ENCODE peak calls at places on chromosomes 12 and 14, in four cellular contexts. L is fibroblast of lung, Q is amygdala, E is fibroblast of villous mesenchyme. V is an unnamed sample.

GRCh38 chr12:13203028-13203922 is 6.7 kb downstream of the EMP1 start:
- DNase-seq in L (no peak), Q (no peak), E (peak), V (peak)

GRCh38 chr14:97319691-97320090 is 522.5 kb downstream of the VRK1 start:
- DNase-seq in L (no peak), Q (no peak), E (no peak), V (no peak)

GRCh38 chr12:42485823-42486222 is 103.7 kb downstream of the PRICKLE1 start:
- DNase-seq in L (no peak), Q (no peak), E (no peak), V (no peak)

GRCh38 chr12:110858848-110859247 is 12.1 kb downstream of the CCDC63 start:
- DNase-seq in L (no peak), Q (no peak), E (no peak), V (peak)

GRCh38 chr14:87934185-87934584 is 58.8 kb downstream of the GALC start:
- DNase-seq in L (no peak), Q (no peak), E (no peak), V (peak)

GRCh38 chr12:81208193-81208946 is 130.5 kb downstream of the ACSS3 start:
- DNase-seq in L (peak), Q (no peak), E (no peak), V (peak)

GRCh38 chr12:101667591-101667990 is 29.8 kb upstream of the CHPT1 start:
- DNase-seq in L (no peak), Q (no peak), E (no peak), V (no peak)

GRCh38 chr12:120225200-120225558 is 24.3 kb upstream of the RPLP0 start:
- DNase-seq in L (no peak), Q (no peak), E (peak), V (no peak)

GRCh38 chr12:95515197-95515596 is 36.1 kb downstream of the USP44 start:
- DNase-seq in L (no peak), Q (no peak), E (no peak), V (no peak)

GRCh38 chr12:78095623-78096022 is 264.9 kb downstream of the NAV3 start:
- DNase-seq in L (no peak), Q (no peak), E (no peak), V (no peak)

GRCh38 chr12:90333939-90334338 is 621.0 kb downstream of the CCER1 start:
- DNase-seq in L (peak), Q (no peak), E (no peak), V (peak)

GRCh38 chr14:75648066-75648838 is 12.4 kb downstream of the ERG28 start:
- DNase-seq in L (peak), Q (no peak), E (peak), V (peak)

GRCh38 chr14:77045570-77045890 is 17.0 kb upstream of the IRF2BPL start:
- DNase-seq in L (no peak), Q (no peak), E (no peak), V (no peak)

GRCh38 chr12:114777052-114777451 is 93.1 kb upstream of the TBX3 start:
- DNase-seq in L (peak), Q (no peak), E (peak), V (peak)

GRCh38 chr14:68734231-68734732 is 58.6 kb downstream of the ZFP36L1 start:
- DNase-seq in L (no peak), Q (no peak), E (no peak), V (no peak)

GRCh38 chr12:51819851-51820720 is 28.4 kb downstream of the FIGNL2 start:
- DNase-seq in L (peak), Q (no peak), E (peak), V (no peak)

GRCh38 chr12:118060301-118061010 is 523 bp downstream of the WSB2 start:
- DNase-seq in L (no peak), Q (peak), E (peak), V (no peak)

GRCh38 chr14:70771781-70772212 is 37.5 kb downstream of the MAP3K9 start:
- DNase-seq in L (no peak), Q (no peak), E (no peak), V (peak)

GRCh38 chr12:125968413-125968812 is 903.2 kb downstream of the AACS start:
- DNase-seq in L (no peak), Q (no peak), E (no peak), V (no peak)

GRCh38 chr12:26119391-26119981 is 5.4 kb downstream of the BHLHE41 start:
- DNase-seq in L (peak), Q (peak), E (peak), V (peak)

GRCh38 chr14:99753225-99754140 is 39.7 kb upstream of the EML1 start:
- DNase-seq in L (no peak), Q (no peak), E (no peak), V (no peak)

GRCh38 chr12:61870658-61871559 is 389.3 kb upstream of the USP15 start:
- DNase-seq in L (no peak), Q (no peak), E (no peak), V (no peak)

GRCh38 chr12:1691123-1692007 is 495 bp downstream of the ADIPOR2 start:
- DNase-seq in L (no peak), Q (no peak), E (peak), V (peak)

GRCh38 chr14:97113339-97113738 is 316.2 kb downstream of the VRK1 start:
- DNase-seq in L (no peak), Q (no peak), E (no peak), V (no peak)

GRCh38 chr12:117489671-117490070 is 128.2 kb upstream of the NOS1 start:
- DNase-seq in L (no peak), Q (no peak), E (no peak), V (no peak)

GRCh38 chr12:11902525-11902875 is 168.2 kb upstream of the BCL2L14 start:
- DNase-seq in L (no peak), Q (no peak), E (no peak), V (no peak)

GRCh38 chr14:38278035-38278434 is 22.1 kb upstream of the CLEC14A start:
- DNase-seq in L (peak), Q (no peak), E (no peak), V (peak)

GRCh38 chr12:10584415-10584814 is 29.0 kb downstream of the MAGOHB start:
- DNase-seq in L (peak), Q (no peak), E (peak), V (peak)

GRCh38 chr12:123388948-123389559 is 5.1 kb downstream of the KMT5A start:
- DNase-seq in L (no peak), Q (no peak), E (no peak), V (no peak)

GRCh38 chr12:123004287-123004686 is 23.8 kb downstream of the ARL6IP4 start:
- DNase-seq in L (no peak), Q (no peak), E (no peak), V (no peak)

GRCh38 chr12:42482086-42482819 is 107.3 kb downstream of the PRICKLE1 start:
- DNase-seq in L (peak), Q (no peak), E (peak), V (peak)

GRCh38 chr14:55019968-55020554 is 6.8 kb downstream of the WDHD1 start:
- DNase-seq in L (no peak), Q (no peak), E (no peak), V (peak)

GRCh38 chr12:1131811-1132224 is 140.8 kb downstream of the ERC1 start:
- DNase-seq in L (no peak), Q (no peak), E (no peak), V (no peak)

GRCh38 chr12:115866909-115867525 is 410.5 kb downstream of the MED13L start:
- DNase-seq in L (no peak), Q (no peak), E (no peak), V (peak)